ENCODE peak calls at places on chromosomes 16 and 17, in four cellular contexts. One of them, this sample, is unnamed.
A peak's percentile ranks its signal among the peaks of the same experiment; 100 is the strongest.

GRCh38 chr17:66383353-66383752 is 80.9 kb downstream of the PRKCA start:
- DNase-seq in A549: no peak
- DNase-seq in K562: no peak
- DNase-seq in GM12878: no peak
- DNase-seq in this sample: no peak

GRCh38 chr17:72863511-72864175 is 228.8 kb downstream of the SLC39A11 start:
- DNase-seq in A549: no peak
- DNase-seq in K562: no peak
- DNase-seq in GM12878: peak; percentile 12
- DNase-seq in this sample: no peak

GRCh38 chr16:6704306-6704705 is 628.3 kb upstream of the RBFOX1 start:
- DNase-seq in A549: no peak
- DNase-seq in K562: no peak
- DNase-seq in GM12878: no peak
- DNase-seq in this sample: no peak

GRCh38 chr16:86806181-86806837 is 228.0 kb downstream of the FOXL1 start:
- DNase-seq in A549: no peak
- DNase-seq in K562: no peak
- DNase-seq in GM12878: no peak
- DNase-seq in this sample: no peak

GRCh38 chr16:86517652-86518258 is 7.4 kb downstream of the FOXF1 start:
- DNase-seq in A549: peak; percentile 73
- DNase-seq in K562: peak; percentile 63
- DNase-seq in GM12878: no peak
- DNase-seq in this sample: peak; percentile 47

GRCh38 chr17:49694847-49695697 is 12.7 kb downstream of the SLC35B1 start:
- DNase-seq in A549: peak; percentile 58
- DNase-seq in K562: peak; percentile 57
- DNase-seq in GM12878: no peak
- DNase-seq in this sample: peak; percentile 30

GRCh38 chr17:46782250-46782953 is 36.1 kb downstream of the WNT3 start:
- DNase-seq in A549: peak; percentile 74
- DNase-seq in K562: peak; percentile 79
- DNase-seq in GM12878: no peak
- DNase-seq in this sample: peak; percentile 62

GRCh38 chr16:69419956-69420355 is 4.5 kb upstream of the CYB5B start:
- DNase-seq in A549: no peak
- DNase-seq in K562: no peak
- DNase-seq in GM12878: no peak
- DNase-seq in this sample: no peak

GRCh38 chr16:61681673-61682072 is 354.6 kb downstream of the CDH8 start:
- DNase-seq in A549: no peak
- DNase-seq in K562: no peak
- DNase-seq in GM12878: no peak
- DNase-seq in this sample: no peak

GRCh38 chr17:9865585-9865984 is 39.5 kb downstream of the RCVRN start:
- DNase-seq in A549: no peak
- DNase-seq in K562: no peak
- DNase-seq in GM12878: no peak
- DNase-seq in this sample: no peak

GRCh38 chr17:81727324-81728031 is 15.4 kb downstream of the SLC25A10 start:
- DNase-seq in A549: no peak
- DNase-seq in K562: no peak
- DNase-seq in GM12878: no peak
- DNase-seq in this sample: peak; percentile 95

GRCh38 chr17:74530751-74531150 is 524 bp downstream of the CD300LB start:
- DNase-seq in A549: no peak
- DNase-seq in K562: no peak
- DNase-seq in GM12878: no peak
- DNase-seq in this sample: no peak

GRCh38 chr17:9890124-9890523 is 14.9 kb downstream of the RCVRN start:
- DNase-seq in A549: peak; percentile 52
- DNase-seq in K562: peak; percentile 49
- DNase-seq in GM12878: no peak
- DNase-seq in this sample: peak; percentile 6

GRCh38 chr16:82598766-82599165 is 28.0 kb upstream of the CDH13 start:
- DNase-seq in A549: no peak
- DNase-seq in K562: no peak
- DNase-seq in GM12878: no peak
- DNase-seq in this sample: no peak

GRCh38 chr17:50516980-50517379 is 8.7 kb downstream of the MYCBPAP start:
- DNase-seq in A549: no peak
- DNase-seq in K562: no peak
- DNase-seq in GM12878: no peak
- DNase-seq in this sample: no peak

GRCh38 chr17:7403043-7403901 is 625 bp downstream of the TMEM256 start:
- DNase-seq in A549: peak; percentile 95
- DNase-seq in K562: peak; percentile 51
- DNase-seq in GM12878: no peak
- DNase-seq in this sample: peak; percentile 79

GRCh38 chr17:17552351-17553216 is 38.9 kb downstream of the PEMT start:
- DNase-seq in A549: no peak
- DNase-seq in K562: no peak
- DNase-seq in GM12878: no peak
- DNase-seq in this sample: no peak

GRCh38 chr17:28185658-28186057 is 133.3 kb upstream of the TMEM97 start:
- DNase-seq in A549: no peak
- DNase-seq in K562: no peak
- DNase-seq in GM12878: no peak
- DNase-seq in this sample: no peak

GRCh38 chr17:34117332-34117731 is 137.8 kb upstream of the CCL2 start:
- DNase-seq in A549: no peak
- DNase-seq in K562: no peak
- DNase-seq in GM12878: no peak
- DNase-seq in this sample: no peak

GRCh38 chr16:73205153-73205549 is 157.2 kb upstream of the ZFHX3 start:
- DNase-seq in A549: no peak
- DNase-seq in K562: no peak
- DNase-seq in GM12878: no peak
- DNase-seq in this sample: no peak

GRCh38 chr17:13351046-13351445 is 250.7 kb downstream of the HS3ST3A1 start:
- DNase-seq in A549: no peak
- DNase-seq in K562: no peak
- DNase-seq in GM12878: no peak
- DNase-seq in this sample: no peak
- H3K4me3 ChIP-seq in A549: no peak overlapping the region
- H3K4me3 ChIP-seq in K562: no peak overlapping the region
- H3K4me3 ChIP-seq in GM12878: no peak overlapping the region
- H3K4me3 ChIP-seq in this sample: no peak overlapping the region

GRCh38 chr16:35690413-35690812 is 2231.0 kb downstream of the TP53TG3F start:
- DNase-seq in A549: no peak
- DNase-seq in K562: no peak
- DNase-seq in GM12878: no peak
- DNase-seq in this sample: no peak

GRCh38 chr16:35687781-35688180 is 2228.4 kb downstream of the TP53TG3F start:
- DNase-seq in A549: no peak
- DNase-seq in K562: no peak
- DNase-seq in GM12878: no peak
- DNase-seq in this sample: no peak

GRCh38 chr16:35687071-35687470 is 2227.7 kb downstream of the TP53TG3F start:
- DNase-seq in A549: no peak
- DNase-seq in K562: no peak
- DNase-seq in GM12878: no peak
- DNase-seq in this sample: no peak

GRCh38 chr16:35691057-35691456 is 2231.6 kb downstream of the TP53TG3F start:
- DNase-seq in A549: no peak
- DNase-seq in K562: no peak
- DNase-seq in GM12878: no peak
- DNase-seq in this sample: no peak

DNA sequence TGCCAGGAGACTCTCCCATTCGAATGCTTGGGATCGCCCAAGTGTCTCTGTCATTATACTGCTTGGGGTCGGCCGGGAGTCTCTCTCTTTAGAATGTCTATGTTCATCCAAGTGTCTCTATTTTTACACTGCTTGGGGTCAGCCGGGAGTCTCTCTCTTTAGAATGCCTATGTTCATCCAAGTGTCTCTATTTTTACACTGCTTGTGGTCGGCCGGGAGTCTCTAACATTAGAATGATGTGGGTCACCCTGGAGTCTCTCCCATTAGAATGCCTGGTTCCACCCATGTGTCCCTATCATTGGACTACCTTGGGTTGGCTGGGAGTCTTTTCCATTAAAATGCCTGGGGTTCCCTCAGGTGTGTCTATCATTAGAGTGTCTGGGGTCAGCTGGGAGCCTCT is 2230.4 kb downstream of the TP53TG3F start:
- DNase-seq in A549: no peak
- DNase-seq in K562: no peak
- DNase-seq in GM12878: no peak
- DNase-seq in this sample: no peak
- H3K9me3 ChIP-seq in A549: no peaks in the 10 kb centered on the region
- H3K9me3 ChIP-seq in K562: no peaks in the 10 kb centered on the region
- H3K9me3 ChIP-seq in GM12878: no peaks in the 10 kb centered on the region
- H3K9me3 ChIP-seq in this sample: peaks cover 100% of the 10 kb centered on the region

DNA sequence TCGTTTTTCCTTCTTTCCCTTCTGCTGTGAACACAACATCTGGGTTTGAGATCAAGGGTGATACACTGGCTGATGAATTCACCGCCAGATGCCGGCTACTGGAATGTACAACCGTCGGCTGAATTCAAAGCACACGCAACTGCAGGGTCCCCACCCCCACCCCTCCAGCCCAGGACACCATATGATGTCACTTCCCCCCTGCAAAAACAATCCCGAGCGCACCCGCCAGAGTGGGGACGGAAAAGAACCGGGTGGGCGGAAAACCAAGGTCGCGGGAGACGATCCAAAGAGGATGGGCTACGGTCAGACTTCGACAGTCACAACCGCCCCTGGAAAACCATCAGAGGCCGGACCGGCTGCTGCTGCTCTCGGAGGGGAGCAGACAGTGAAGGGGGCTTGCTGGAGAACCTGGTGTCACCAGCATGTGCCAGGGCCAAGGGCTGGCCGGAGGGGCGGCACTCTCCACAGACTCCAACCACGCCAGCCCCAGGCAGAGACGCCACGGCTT is 23.3 kb downstream of the CEP295NL start:
- DNase-seq in A549: no peak
- DNase-seq in K562: peak; percentile 45
- DNase-seq in GM12878: no peak
- DNase-seq in this sample: no peak
- TF ChIP-seq ESRRA in A549: no peak
- TF ChIP-seq ESRRA in K562: no peak
- TF ChIP-seq ESRRA in GM12878: no peak
- TF ChIP-seq ESRRA in this sample: no peak

GRCh38 chr16:10376229-10376628 is 9.6 kb upstream of the ATF7IP2 start:
- DNase-seq in A549: no peak
- DNase-seq in K562: no peak
- DNase-seq in GM12878: no peak
- DNase-seq in this sample: no peak
- H3K4me3 ChIP-seq in A549: no peak overlapping the region
- H3K4me3 ChIP-seq in K562: no peak overlapping the region
- H3K4me3 ChIP-seq in GM12878: no peak overlapping the region
- H3K4me3 ChIP-seq in this sample: no peak overlapping the region

GRCh38 chr16:22214402-22214801 is 8.3 kb downstream of the EEF2K start:
- DNase-seq in A549: no peak
- DNase-seq in K562: no peak
- DNase-seq in GM12878: no peak
- DNase-seq in this sample: no peak
- H3K9me3 ChIP-seq in A549: peaks cover 8% of the 10 kb centered on the region
- H3K9me3 ChIP-seq in K562: peaks cover 5% of the 10 kb centered on the region
- H3K9me3 ChIP-seq in GM12878: peaks cover 5% of the 10 kb centered on the region
- H3K9me3 ChIP-seq in this sample: no peaks in the 10 kb centered on the region

GRCh38 chr17:12545877-12546513 is 119.7 kb upstream of the MYOCD start:
- DNase-seq in A549: peak; percentile 55
- DNase-seq in K562: peak; percentile 15
- DNase-seq in GM12878: no peak
- DNase-seq in this sample: peak; percentile 41
- TF ChIP-seq ESRRA in A549: no peak
- TF ChIP-seq ESRRA in K562: no peak
- TF ChIP-seq ESRRA in GM12878: no peak
- TF ChIP-seq ESRRA in this sample: no peak

This sample was measured in HepG2.